ENCODE peak calls at places on chromosomes 3 and 15, in nine cellular contexts. One of them, this sample, is unnamed.

GRCh38 chr3:45182915-45183881 is 37.0 kb upstream of the CDCP1 start:
- DNase-seq in cardiac fibroblast: peak; percentile 69
- DNase-seq in fibroblast of mammary gland: peak; percentile 75
- DNase-seq in MM.1S: peak; percentile 59
- DNase-seq in foreskin fibroblast: peak; percentile 72
- DNase-seq in lower leg skin: no peak
- DNase-seq in astrocyte of the spinal cord: peak; percentile 80
- DNase-seq in bronchial epithelial cell: peak; percentile 96
- DNase-seq in AG10803: peak; percentile 76
- DNase-seq in this sample: no peak

GRCh38 chr3:2274531-2274930 is 175.9 kb downstream of the CNTN4 start:
- DNase-seq in cardiac fibroblast: no peak
- DNase-seq in fibroblast of mammary gland: no peak
- DNase-seq in MM.1S: no peak
- DNase-seq in foreskin fibroblast: no peak
- DNase-seq in lower leg skin: no peak
- DNase-seq in astrocyte of the spinal cord: no peak
- DNase-seq in bronchial epithelial cell: no peak
- DNase-seq in AG10803: no peak
- DNase-seq in this sample: no peak

GRCh38 chr15:92637621-92638020 is 18.0 kb downstream of the FAM174B start:
- DNase-seq in cardiac fibroblast: no peak
- DNase-seq in fibroblast of mammary gland: no peak
- DNase-seq in MM.1S: peak; percentile 19
- DNase-seq in foreskin fibroblast: no peak
- DNase-seq in lower leg skin: peak; percentile 76
- DNase-seq in astrocyte of the spinal cord: no peak
- DNase-seq in bronchial epithelial cell: no peak
- DNase-seq in AG10803: no peak
- DNase-seq in this sample: no peak

GRCh38 chr3:57757642-57758297 is 1.7 kb downstream of the SLMAP start:
- DNase-seq in cardiac fibroblast: peak; percentile 15
- DNase-seq in fibroblast of mammary gland: peak; percentile 31
- DNase-seq in MM.1S: no peak
- DNase-seq in foreskin fibroblast: peak; percentile 17
- DNase-seq in lower leg skin: no peak
- DNase-seq in astrocyte of the spinal cord: peak; percentile 35
- DNase-seq in bronchial epithelial cell: peak; percentile 40
- DNase-seq in AG10803: no peak
- DNase-seq in this sample: no peak

GRCh38 chr3:110579841-110580550 is 491.6 kb upstream of the NECTIN3 start:
- DNase-seq in cardiac fibroblast: peak; percentile 46
- DNase-seq in fibroblast of mammary gland: peak; percentile 65
- DNase-seq in MM.1S: no peak
- DNase-seq in foreskin fibroblast: peak; percentile 85
- DNase-seq in lower leg skin: no peak
- DNase-seq in astrocyte of the spinal cord: peak; percentile 80
- DNase-seq in bronchial epithelial cell: peak; percentile 15
- DNase-seq in AG10803: peak; percentile 61
- DNase-seq in this sample: no peak

GRCh38 chr3:79052054-79052681 is 715.6 kb downstream of the ROBO1 start:
- DNase-seq in cardiac fibroblast: no peak
- DNase-seq in fibroblast of mammary gland: peak; percentile 10
- DNase-seq in MM.1S: no peak
- DNase-seq in foreskin fibroblast: peak; percentile 16
- DNase-seq in lower leg skin: no peak
- DNase-seq in astrocyte of the spinal cord: peak; percentile 5
- DNase-seq in bronchial epithelial cell: no peak
- DNase-seq in AG10803: no peak
- DNase-seq in this sample: no peak

GRCh38 chr3:76941376-76941775 is 98.5 kb upstream of the ROBO2 start:
- DNase-seq in cardiac fibroblast: no peak
- DNase-seq in fibroblast of mammary gland: no peak
- DNase-seq in MM.1S: no peak
- DNase-seq in foreskin fibroblast: no peak
- DNase-seq in lower leg skin: no peak
- DNase-seq in astrocyte of the spinal cord: no peak
- DNase-seq in bronchial epithelial cell: peak; percentile 81
- DNase-seq in AG10803: no peak
- DNase-seq in this sample: no peak

GRCh38 chr15:64634576-64635485 is 140.6 kb downstream of the RBPMS2 start:
- DNase-seq in cardiac fibroblast: peak; percentile 51
- DNase-seq in fibroblast of mammary gland: no peak
- DNase-seq in MM.1S: no peak
- DNase-seq in foreskin fibroblast: no peak
- DNase-seq in lower leg skin: no peak
- DNase-seq in astrocyte of the spinal cord: peak; percentile 67
- DNase-seq in bronchial epithelial cell: peak; percentile 28
- DNase-seq in AG10803: no peak
- DNase-seq in this sample: peak; percentile 47

GRCh38 chr15:40055576-40056293 is 16.8 kb upstream of the SRP14 start:
- DNase-seq in cardiac fibroblast: no peak
- DNase-seq in fibroblast of mammary gland: no peak
- DNase-seq in MM.1S: no peak
- DNase-seq in foreskin fibroblast: no peak
- DNase-seq in lower leg skin: peak; percentile 82
- DNase-seq in astrocyte of the spinal cord: no peak
- DNase-seq in bronchial epithelial cell: no peak
- DNase-seq in AG10803: no peak
- DNase-seq in this sample: no peak

GRCh38 chr3:78703944-78704343 is 1063.9 kb downstream of the ROBO1 start:
- DNase-seq in cardiac fibroblast: peak; percentile 56
- DNase-seq in fibroblast of mammary gland: peak; percentile 10
- DNase-seq in MM.1S: no peak
- DNase-seq in foreskin fibroblast: peak; percentile 12
- DNase-seq in lower leg skin: no peak
- DNase-seq in astrocyte of the spinal cord: peak; percentile 40
- DNase-seq in bronchial epithelial cell: no peak
- DNase-seq in AG10803: no peak
- DNase-seq in this sample: peak; percentile 46

GRCh38 chr3:24405057-24405456 is 89.6 kb downstream of the THRB start:
- DNase-seq in cardiac fibroblast: no peak
- DNase-seq in fibroblast of mammary gland: no peak
- DNase-seq in MM.1S: no peak
- DNase-seq in foreskin fibroblast: no peak
- DNase-seq in lower leg skin: no peak
- DNase-seq in astrocyte of the spinal cord: no peak
- DNase-seq in bronchial epithelial cell: no peak
- DNase-seq in AG10803: no peak
- DNase-seq in this sample: no peak

GRCh38 chr15:70286110-70286806 is 188.5 kb upstream of the TLE3 start:
- DNase-seq in cardiac fibroblast: no peak
- DNase-seq in fibroblast of mammary gland: no peak
- DNase-seq in MM.1S: no peak
- DNase-seq in foreskin fibroblast: no peak
- DNase-seq in lower leg skin: no peak
- DNase-seq in astrocyte of the spinal cord: no peak
- DNase-seq in bronchial epithelial cell: no peak
- DNase-seq in AG10803: no peak
- DNase-seq in this sample: no peak

GRCh38 chr3:132606085-132606484 is 9.0 kb downstream of the ACKR4 start:
- DNase-seq in cardiac fibroblast: peak; percentile 49
- DNase-seq in fibroblast of mammary gland: peak; percentile 62
- DNase-seq in MM.1S: no peak
- DNase-seq in foreskin fibroblast: peak; percentile 67
- DNase-seq in lower leg skin: no peak
- DNase-seq in astrocyte of the spinal cord: peak; percentile 48
- DNase-seq in bronchial epithelial cell: peak; percentile 23
- DNase-seq in AG10803: peak; percentile 72
- DNase-seq in this sample: peak; percentile 68

GRCh38 chr15:29815705-29816042 is 6.6 kb downstream of the TJP1 start:
- DNase-seq in cardiac fibroblast: no peak
- DNase-seq in fibroblast of mammary gland: no peak
- DNase-seq in MM.1S: no peak
- DNase-seq in foreskin fibroblast: no peak
- DNase-seq in lower leg skin: no peak
- DNase-seq in astrocyte of the spinal cord: no peak
- DNase-seq in bronchial epithelial cell: no peak
- DNase-seq in AG10803: no peak
- DNase-seq in this sample: no peak

GRCh38 chr3:64166584-64167155 is 58.6 kb downstream of the PRICKLE2 start:
- DNase-seq in cardiac fibroblast: peak; percentile 59
- DNase-seq in fibroblast of mammary gland: no peak
- DNase-seq in MM.1S: no peak
- DNase-seq in foreskin fibroblast: no peak
- DNase-seq in lower leg skin: no peak
- DNase-seq in astrocyte of the spinal cord: no peak
- DNase-seq in bronchial epithelial cell: no peak
- DNase-seq in AG10803: peak; percentile 49
- DNase-seq in this sample: no peak
- TF ChIP-seq CTCF in cardiac fibroblast: peak; percentile 36
- TF ChIP-seq CTCF in fibroblast of mammary gland: peak; percentile 38
- TF ChIP-seq CTCF in MM.1S: no peak
- TF ChIP-seq CTCF in foreskin fibroblast: no peak
- TF ChIP-seq CTCF in lower leg skin: no peak
- TF ChIP-seq CTCF in astrocyte of the spinal cord: peak; percentile 19
- TF ChIP-seq CTCF in bronchial epithelial cell: peak; percentile 25
- TF ChIP-seq CTCF in AG10803: peak; percentile 20
- TF ChIP-seq CTCF in this sample: peak; percentile 42

DNA sequence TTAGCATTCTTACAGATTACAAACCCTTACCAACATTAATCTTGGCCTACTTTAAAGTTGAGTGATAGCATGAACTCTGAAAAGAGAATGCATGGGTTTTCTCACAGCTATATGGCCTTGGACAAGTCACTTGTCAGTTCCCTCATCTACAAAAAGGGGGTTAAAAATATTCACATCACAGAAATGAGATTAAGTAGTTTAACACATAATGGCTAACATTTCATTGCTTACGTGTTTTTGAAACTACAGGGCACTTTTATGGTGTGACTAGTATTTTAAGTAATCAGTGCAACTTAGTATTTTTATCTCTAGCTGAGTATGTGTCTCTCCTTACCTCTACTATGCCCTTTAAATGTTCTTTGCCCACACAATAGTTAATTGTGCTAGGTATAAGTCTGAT is 13.8 kb downstream of the TRIM59 start:
- DNase-seq in cardiac fibroblast: no peak
- DNase-seq in fibroblast of mammary gland: no peak
- DNase-seq in MM.1S: no peak
- DNase-seq in foreskin fibroblast: no peak
- DNase-seq in lower leg skin: no peak
- DNase-seq in astrocyte of the spinal cord: no peak
- DNase-seq in bronchial epithelial cell: no peak
- DNase-seq in AG10803: no peak
- DNase-seq in this sample: no peak
- H3K4me3 ChIP-seq in cardiac fibroblast: no peak overlapping the region
- H3K4me3 ChIP-seq in fibroblast of mammary gland: no peak overlapping the region
- H3K4me3 ChIP-seq in MM.1S: no peak overlapping the region
- H3K4me3 ChIP-seq in foreskin fibroblast: no peak overlapping the region
- H3K4me3 ChIP-seq in lower leg skin: no peak overlapping the region
- H3K4me3 ChIP-seq in astrocyte of the spinal cord: no peak overlapping the region
- H3K4me3 ChIP-seq in bronchial epithelial cell: no peak overlapping the region
- H3K4me3 ChIP-seq in AG10803: no peak overlapping the region
- H3K4me3 ChIP-seq in this sample: no peak overlapping the region

GRCh38 chr3:50531201-50531600 is 27.8 kb upstream of the CACNA2D2 start:
- DNase-seq in cardiac fibroblast: no peak
- DNase-seq in fibroblast of mammary gland: no peak
- DNase-seq in MM.1S: no peak
- DNase-seq in foreskin fibroblast: no peak
- DNase-seq in lower leg skin: no peak
- DNase-seq in astrocyte of the spinal cord: no peak
- DNase-seq in bronchial epithelial cell: no peak
- DNase-seq in AG10803: no peak
- DNase-seq in this sample: no peak

GRCh38 chr3:50533346-50533745 is 29.9 kb upstream of the CACNA2D2 start:
- DNase-seq in cardiac fibroblast: no peak
- DNase-seq in fibroblast of mammary gland: no peak
- DNase-seq in MM.1S: no peak
- DNase-seq in foreskin fibroblast: no peak
- DNase-seq in lower leg skin: no peak
- DNase-seq in astrocyte of the spinal cord: no peak
- DNase-seq in bronchial epithelial cell: no peak
- DNase-seq in AG10803: no peak
- DNase-seq in this sample: no peak

GRCh38 chr3:50529996-50530706 is 26.7 kb upstream of the CACNA2D2 start:
- DNase-seq in cardiac fibroblast: no peak
- DNase-seq in fibroblast of mammary gland: no peak
- DNase-seq in MM.1S: no peak
- DNase-seq in foreskin fibroblast: no peak
- DNase-seq in lower leg skin: no peak
- DNase-seq in astrocyte of the spinal cord: no peak
- DNase-seq in bronchial epithelial cell: no peak
- DNase-seq in AG10803: no peak
- DNase-seq in this sample: no peak

GRCh38 chr3:50534721-50535330 is 31.4 kb upstream of the CACNA2D2 start:
- DNase-seq in cardiac fibroblast: no peak
- DNase-seq in fibroblast of mammary gland: no peak
- DNase-seq in MM.1S: no peak
- DNase-seq in foreskin fibroblast: peak; percentile 40
- DNase-seq in lower leg skin: no peak
- DNase-seq in astrocyte of the spinal cord: peak; percentile 35
- DNase-seq in bronchial epithelial cell: no peak
- DNase-seq in AG10803: no peak
- DNase-seq in this sample: no peak

GRCh38 chr3:50532062-50532705 is 28.8 kb upstream of the CACNA2D2 start:
- DNase-seq in cardiac fibroblast: no peak
- DNase-seq in fibroblast of mammary gland: no peak
- DNase-seq in MM.1S: no peak
- DNase-seq in foreskin fibroblast: peak; percentile 58
- DNase-seq in lower leg skin: no peak
- DNase-seq in astrocyte of the spinal cord: no peak
- DNase-seq in bronchial epithelial cell: no peak
- DNase-seq in AG10803: no peak
- DNase-seq in this sample: no peak
- TF ChIP-seq CTCF in cardiac fibroblast: no peak
- TF ChIP-seq CTCF in fibroblast of mammary gland: no peak
- TF ChIP-seq CTCF in MM.1S: no peak
- TF ChIP-seq CTCF in foreskin fibroblast: peak; percentile 33
- TF ChIP-seq CTCF in lower leg skin: no peak
- TF ChIP-seq CTCF in astrocyte of the spinal cord: no peak
- TF ChIP-seq CTCF in bronchial epithelial cell: no peak
- TF ChIP-seq CTCF in AG10803: peak; percentile 22
- TF ChIP-seq CTCF in this sample: no peak

GRCh38 chr3:122920986-122921385 is 106.6 kb downstream of the SEMA5B start:
- DNase-seq in cardiac fibroblast: no peak
- DNase-seq in fibroblast of mammary gland: no peak
- DNase-seq in MM.1S: no peak
- DNase-seq in foreskin fibroblast: no peak
- DNase-seq in lower leg skin: peak; percentile 46
- DNase-seq in astrocyte of the spinal cord: no peak
- DNase-seq in bronchial epithelial cell: no peak
- DNase-seq in AG10803: no peak
- DNase-seq in this sample: no peak

GRCh38 chr3:122919291-122919610 is 108.3 kb downstream of the SEMA5B start:
- DNase-seq in cardiac fibroblast: no peak
- DNase-seq in fibroblast of mammary gland: no peak
- DNase-seq in MM.1S: no peak
- DNase-seq in foreskin fibroblast: no peak
- DNase-seq in lower leg skin: no peak
- DNase-seq in astrocyte of the spinal cord: no peak
- DNase-seq in bronchial epithelial cell: no peak
- DNase-seq in AG10803: no peak
- DNase-seq in this sample: no peak

GRCh38 chr3:122918576-122919290 is 108.8 kb downstream of the SEMA5B start:
- DNase-seq in cardiac fibroblast: peak; percentile 11
- DNase-seq in fibroblast of mammary gland: peak; percentile 11
- DNase-seq in MM.1S: no peak
- DNase-seq in foreskin fibroblast: peak; percentile 25
- DNase-seq in lower leg skin: no peak
- DNase-seq in astrocyte of the spinal cord: no peak
- DNase-seq in bronchial epithelial cell: no peak
- DNase-seq in AG10803: no peak
- DNase-seq in this sample: no peak

GRCh38 chr3:122923611-122924010 is 104.0 kb downstream of the SEMA5B start:
- DNase-seq in cardiac fibroblast: no peak
- DNase-seq in fibroblast of mammary gland: no peak
- DNase-seq in MM.1S: no peak
- DNase-seq in foreskin fibroblast: no peak
- DNase-seq in lower leg skin: peak; percentile 56
- DNase-seq in astrocyte of the spinal cord: no peak
- DNase-seq in bronchial epithelial cell: no peak
- DNase-seq in AG10803: no peak
- DNase-seq in this sample: no peak

GRCh38 chr3:122921791-122922651 is 105.5 kb downstream of the SEMA5B start:
- DNase-seq in cardiac fibroblast: no peak
- DNase-seq in fibroblast of mammary gland: no peak
- DNase-seq in MM.1S: peak; percentile 46
- DNase-seq in foreskin fibroblast: peak; percentile 17
- DNase-seq in lower leg skin: peak; percentile 74
- DNase-seq in astrocyte of the spinal cord: no peak
- DNase-seq in bronchial epithelial cell: no peak
- DNase-seq in AG10803: no peak
- DNase-seq in this sample: no peak
- H3K4me3 ChIP-seq in cardiac fibroblast: no peak overlapping the region
- H3K4me3 ChIP-seq in fibroblast of mammary gland: no peak overlapping the region
- H3K4me3 ChIP-seq in MM.1S: peak overlapping the region; percentile 42
- H3K4me3 ChIP-seq in foreskin fibroblast: no peak overlapping the region
- H3K4me3 ChIP-seq in lower leg skin: no peak overlapping the region
- H3K4me3 ChIP-seq in astrocyte of the spinal cord: no peak overlapping the region
- H3K4me3 ChIP-seq in bronchial epithelial cell: peak overlapping the region; percentile 9
- H3K4me3 ChIP-seq in AG10803: no peak overlapping the region
- H3K4me3 ChIP-seq in this sample: no peak overlapping the region

This sample was measured in retinal pigment epithelial cell.